ENCODE peak calls at places on chromosome 10, in nine cellular contexts. One of them, this sample, is unnamed.

GRCh38 chr10:129712000-129712399 is 245.0 kb downstream of the MGMT start:
- DNase-seq in HuH-7: no peak
- DNase-seq in SW480: no peak
- DNase-seq in effector memory CD8-positive, alpha-beta T cell: no peak
- DNase-seq in ELR: no peak
- DNase-seq in ACHN: no peak
- DNase-seq in HL-60: no peak
- DNase-seq in activated naive CD4-positive, alpha-beta T cell: no peak
- DNase-seq in HT1080: no peak
- DNase-seq in this sample: no peak

GRCh38 chr10:34213193-34213804 is 601.8 kb downstream of the PARD3 start:
- DNase-seq in activated naive CD4-positive, alpha-beta T cell: no peak
- DNase-seq in ACHN: no peak
- DNase-seq in HuH-7: peak; percentile 75
- DNase-seq in HT1080: no peak
- DNase-seq in HL-60: no peak
- DNase-seq in SW480: peak; percentile 96
- DNase-seq in effector memory CD8-positive, alpha-beta T cell: no peak
- DNase-seq in ELR: no peak
- DNase-seq in this sample: no peak

GRCh38 chr10:17737021-17737965 is 14.7 kb upstream of the TMEM236 start:
- DNase-seq in SW480: peak; percentile 14
- DNase-seq in activated naive CD4-positive, alpha-beta T cell: no peak
- DNase-seq in effector memory CD8-positive, alpha-beta T cell: no peak
- DNase-seq in HT1080: peak; percentile 43
- DNase-seq in ELR: peak; percentile 69
- DNase-seq in HuH-7: no peak
- DNase-seq in ACHN: peak; percentile 33
- DNase-seq in HL-60: no peak
- DNase-seq in this sample: peak; percentile 49

GRCh38 chr10:107163904-107164861 is at the start of gene SORCS1:
- DNase-seq in activated naive CD4-positive, alpha-beta T cell: no peak
- DNase-seq in SW480: no peak
- DNase-seq in effector memory CD8-positive, alpha-beta T cell: no peak
- DNase-seq in ACHN: no peak
- DNase-seq in ELR: no peak
- DNase-seq in HL-60: no peak
- DNase-seq in HuH-7: no peak
- DNase-seq in HT1080: no peak
- DNase-seq in this sample: peak; percentile 21

GRCh38 chr10:90983940-90984549 is 63.2 kb upstream of the ANKRD1 start:
- DNase-seq in HL-60: no peak
- DNase-seq in activated naive CD4-positive, alpha-beta T cell: no peak
- DNase-seq in ACHN: no peak
- DNase-seq in ELR: no peak
- DNase-seq in HuH-7: no peak
- DNase-seq in HT1080: no peak
- DNase-seq in SW480: no peak
- DNase-seq in effector memory CD8-positive, alpha-beta T cell: no peak
- DNase-seq in this sample: no peak

GRCh38 chr10:86597306-86597705 is 57.0 kb upstream of the OPN4 start:
- DNase-seq in effector memory CD8-positive, alpha-beta T cell: no peak
- DNase-seq in ELR: no peak
- DNase-seq in HuH-7: no peak
- DNase-seq in SW480: no peak
- DNase-seq in ACHN: no peak
- DNase-seq in HL-60: no peak
- DNase-seq in HT1080: no peak
- DNase-seq in activated naive CD4-positive, alpha-beta T cell: no peak
- DNase-seq in this sample: no peak

GRCh38 chr10:101189461-101190401 is 39.5 kb downstream of the LBX1 start:
- DNase-seq in HT1080: no peak
- DNase-seq in ELR: no peak
- DNase-seq in effector memory CD8-positive, alpha-beta T cell: no peak
- DNase-seq in SW480: no peak
- DNase-seq in ACHN: no peak
- DNase-seq in activated naive CD4-positive, alpha-beta T cell: no peak
- DNase-seq in HL-60: no peak
- DNase-seq in HuH-7: no peak
- DNase-seq in this sample: no peak

GRCh38 chr10:93916257-93917063 is 22.7 kb downstream of the SLC35G1 start:
- DNase-seq in HT1080: peak; percentile 56
- DNase-seq in effector memory CD8-positive, alpha-beta T cell: no peak
- DNase-seq in ACHN: peak; percentile 69
- DNase-seq in ELR: peak; percentile 67
- DNase-seq in HuH-7: no peak
- DNase-seq in SW480: peak; percentile 49
- DNase-seq in HL-60: no peak
- DNase-seq in activated naive CD4-positive, alpha-beta T cell: no peak
- DNase-seq in this sample: peak; percentile 54

GRCh38 chr10:96720422-96721206 is at the start of gene PIK3AP1:
- DNase-seq in effector memory CD8-positive, alpha-beta T cell: peak; percentile 46
- DNase-seq in HL-60: peak; percentile 84
- DNase-seq in HuH-7: peak; percentile 58
- DNase-seq in activated naive CD4-positive, alpha-beta T cell: peak; percentile 31
- DNase-seq in ACHN: peak; percentile 66
- DNase-seq in ELR: peak; percentile 43
- DNase-seq in SW480: peak; percentile 62
- DNase-seq in HT1080: no peak
- DNase-seq in this sample: no peak

GRCh38 chr10:6607778-6608177 is 27.7 kb upstream of the PRKCQ start:
- DNase-seq in SW480: no peak
- DNase-seq in HuH-7: no peak
- DNase-seq in HT1080: no peak
- DNase-seq in effector memory CD8-positive, alpha-beta T cell: no peak
- DNase-seq in activated naive CD4-positive, alpha-beta T cell: no peak
- DNase-seq in HL-60: no peak
- DNase-seq in ELR: no peak
- DNase-seq in ACHN: no peak
- DNase-seq in this sample: peak; percentile 76

GRCh38 chr10:52108236-52108635 is 205.8 kb upstream of the DKK1 start:
- DNase-seq in HT1080: no peak
- DNase-seq in ACHN: no peak
- DNase-seq in activated naive CD4-positive, alpha-beta T cell: no peak
- DNase-seq in ELR: no peak
- DNase-seq in HL-60: no peak
- DNase-seq in SW480: no peak
- DNase-seq in effector memory CD8-positive, alpha-beta T cell: no peak
- DNase-seq in HuH-7: no peak
- DNase-seq in this sample: no peak

GRCh38 chr10:103661198-103661950 is 167.9 kb downstream of the NEURL1 start:
- DNase-seq in ACHN: peak; percentile 60
- DNase-seq in HT1080: no peak
- DNase-seq in SW480: no peak
- DNase-seq in HuH-7: no peak
- DNase-seq in activated naive CD4-positive, alpha-beta T cell: peak; percentile 42
- DNase-seq in ELR: peak; percentile 83
- DNase-seq in effector memory CD8-positive, alpha-beta T cell: no peak
- DNase-seq in HL-60: peak; percentile 65
- DNase-seq in this sample: no peak

GRCh38 chr10:95508730-95509129 is 52.4 kb downstream of the SORBS1 start:
- DNase-seq in HuH-7: no peak
- DNase-seq in SW480: no peak
- DNase-seq in ELR: no peak
- DNase-seq in HT1080: no peak
- DNase-seq in activated naive CD4-positive, alpha-beta T cell: no peak
- DNase-seq in effector memory CD8-positive, alpha-beta T cell: no peak
- DNase-seq in HL-60: no peak
- DNase-seq in ACHN: no peak
- DNase-seq in this sample: no peak

GRCh38 chr10:3935141-3935540 is 150.1 kb upstream of the KLF6 start:
- DNase-seq in HL-60: no peak
- DNase-seq in effector memory CD8-positive, alpha-beta T cell: peak; percentile 33
- DNase-seq in SW480: no peak
- DNase-seq in ELR: peak; percentile 51
- DNase-seq in HuH-7: no peak
- DNase-seq in ACHN: no peak
- DNase-seq in activated naive CD4-positive, alpha-beta T cell: no peak
- DNase-seq in HT1080: no peak
- DNase-seq in this sample: peak; percentile 56

GRCh38 chr10:33377658-33378025 is 43.2 kb upstream of the NRP1 start:
- DNase-seq in effector memory CD8-positive, alpha-beta T cell: no peak
- DNase-seq in SW480: peak; percentile 6
- DNase-seq in ACHN: no peak
- DNase-seq in activated naive CD4-positive, alpha-beta T cell: no peak
- DNase-seq in ELR: peak; percentile 85
- DNase-seq in HT1080: peak; percentile 87
- DNase-seq in HL-60: no peak
- DNase-seq in HuH-7: no peak
- DNase-seq in this sample: peak; percentile 44

GRCh38 chr10:11298116-11298515 is 280.4 kb downstream of the CELF2 start:
- DNase-seq in ACHN: no peak
- DNase-seq in activated naive CD4-positive, alpha-beta T cell: no peak
- DNase-seq in HuH-7: no peak
- DNase-seq in HT1080: peak; percentile 37
- DNase-seq in SW480: no peak
- DNase-seq in effector memory CD8-positive, alpha-beta T cell: no peak
- DNase-seq in ELR: no peak
- DNase-seq in HL-60: no peak
- DNase-seq in this sample: peak; percentile 43

GRCh38 chr10:1171586-1171985 is 115.4 kb downstream of the WDR37 start:
- DNase-seq in activated naive CD4-positive, alpha-beta T cell: no peak
- DNase-seq in effector memory CD8-positive, alpha-beta T cell: no peak
- DNase-seq in SW480: no peak
- DNase-seq in HT1080: no peak
- DNase-seq in HuH-7: no peak
- DNase-seq in ELR: no peak
- DNase-seq in HL-60: no peak
- DNase-seq in ACHN: no peak
- DNase-seq in this sample: no peak

This sample was measured in epithelial cell of esophagus.